ENCODE peak calls at places on chromosomes 16 and 17, in four cellular contexts. H, D, O and T are unnamed samples.

GRCh38 chr17:21164226-21165019 is 37.7 kb downstream of the DHRS7B start:
- DNase-seq in O (no peak), D (no peak), H (no peak), T (no peak)

GRCh38 chr17:80045703-80046102 is 9.3 kb downstream of the CCDC40 start:
- DNase-seq in O (peak; percentile 71), D (no peak), H (no peak), T (no peak)

GRCh38 chr16:75092777-75093176 is 23.8 kb downstream of the LDHD start:
- DNase-seq in D (peak; percentile 66), H (no peak), O (peak; percentile 48), T (no peak)

GRCh38 chr16:81956213-81956948 is 54.9 kb downstream of the SDR42E1 start:
- DNase-seq in O (no peak), D (no peak), H (no peak), T (no peak)

GRCh38 chr17:81898029-81898866 is 3.8 kb upstream of the NPB start:
- DNase-seq in D (no peak), O (no peak), H (no peak), T (no peak)

GRCh38 chr16:86664518-86665318 is 86.4 kb downstream of the FOXL1 start:
- DNase-seq in D (peak; percentile 49), O (peak; percentile 22), H (no peak), T (no peak)

GRCh38 chr16:72925631-72925979 is 122.3 kb downstream of the ZFHX3 start:
- DNase-seq in D (no peak), O (no peak), H (no peak), T (no peak)

GRCh38 chr17:28763804-28764266 is 20.0 kb downstream of the TRAF4 start:
- DNase-seq in H (peak; percentile 69), D (peak; percentile 85), O (peak; percentile 86), T (peak; percentile 70)

GRCh38 chr17:7363311-7363710 is 8.4 kb downstream of the TMEM95 start:
- DNase-seq in O (no peak), H (no peak), D (no peak), T (no peak)

GRCh38 chr17:73013816-73014663 is 78.4 kb downstream of the SLC39A11 start:
- DNase-seq in H (no peak), D (no peak), O (no peak), T (no peak)

GRCh38 chr17:29084476-29085148 is 41.7 kb downstream of the PIPOX start:
- DNase-seq in H (no peak), D (peak; percentile 40), O (peak; percentile 61), T (no peak)

GRCh38 chr17:77548967-77549366 is 408.2 kb downstream of the SEC14L1 start:
- DNase-seq in O (no peak), H (no peak), D (no peak), T (no peak)

GRCh38 chr17:80789356-80789902 is 202.2 kb upstream of the CHMP6 start:
- DNase-seq in D (no peak), H (no peak), O (peak; percentile 39), T (peak; percentile 56)

GRCh38 chr17:77422104-77422782 is 281.5 kb downstream of the SEC14L1 start:
- DNase-seq in D (no peak), O (no peak), H (no peak), T (no peak)

GRCh38 chr17:69540356-69540755 is 125.9 kb downstream of the MAP2K6 start:
- DNase-seq in O (no peak), D (no peak), H (no peak), T (no peak)

DNA sequence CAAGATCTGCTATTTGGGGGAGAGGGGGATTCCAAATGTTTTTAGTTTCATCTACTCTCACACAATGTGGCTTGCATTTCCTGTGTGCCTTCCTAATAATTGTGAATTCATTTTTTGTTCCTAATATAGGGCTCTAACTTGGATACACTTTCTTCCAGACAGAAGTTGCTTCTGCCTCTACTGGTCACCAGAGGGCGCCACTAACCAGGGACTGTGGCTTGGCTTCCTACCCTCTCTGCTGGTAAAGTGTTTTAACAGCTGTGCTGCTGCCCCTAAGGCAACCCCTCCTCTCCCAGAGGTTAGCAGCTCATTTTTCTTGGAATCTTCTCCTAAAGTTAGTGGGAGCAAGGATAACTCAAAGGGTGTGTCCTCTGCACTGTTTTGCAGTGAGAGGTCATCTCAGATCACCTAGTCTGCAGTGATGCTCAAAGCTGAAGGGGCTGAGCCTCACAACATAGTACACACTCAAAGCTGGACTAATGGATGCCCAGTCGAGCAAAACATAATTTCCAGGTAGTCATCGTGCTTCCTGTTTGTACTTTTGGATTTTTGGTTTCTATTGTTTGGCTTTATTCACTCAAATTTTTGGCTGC is 5.0 kb upstream of the PRSS54 start:
- DNase-seq in H (peak; percentile 30), O (peak; percentile 7), D (peak; percentile 32), T (no peak)
- TF ChIP-seq CTCF in H (peak; percentile 78), O (peak; percentile 15), D (no peak), T (peak; percentile 19)

GRCh38 chr17:325270-325976 is 27.2 kb downstream of the RPH3AL start:
- DNase-seq in D (no peak), H (no peak), O (no peak), T (no peak)
- TF ChIP-seq CTCF in D (no peak), H (no peak), O (no peak), T (no peak)

DNA sequence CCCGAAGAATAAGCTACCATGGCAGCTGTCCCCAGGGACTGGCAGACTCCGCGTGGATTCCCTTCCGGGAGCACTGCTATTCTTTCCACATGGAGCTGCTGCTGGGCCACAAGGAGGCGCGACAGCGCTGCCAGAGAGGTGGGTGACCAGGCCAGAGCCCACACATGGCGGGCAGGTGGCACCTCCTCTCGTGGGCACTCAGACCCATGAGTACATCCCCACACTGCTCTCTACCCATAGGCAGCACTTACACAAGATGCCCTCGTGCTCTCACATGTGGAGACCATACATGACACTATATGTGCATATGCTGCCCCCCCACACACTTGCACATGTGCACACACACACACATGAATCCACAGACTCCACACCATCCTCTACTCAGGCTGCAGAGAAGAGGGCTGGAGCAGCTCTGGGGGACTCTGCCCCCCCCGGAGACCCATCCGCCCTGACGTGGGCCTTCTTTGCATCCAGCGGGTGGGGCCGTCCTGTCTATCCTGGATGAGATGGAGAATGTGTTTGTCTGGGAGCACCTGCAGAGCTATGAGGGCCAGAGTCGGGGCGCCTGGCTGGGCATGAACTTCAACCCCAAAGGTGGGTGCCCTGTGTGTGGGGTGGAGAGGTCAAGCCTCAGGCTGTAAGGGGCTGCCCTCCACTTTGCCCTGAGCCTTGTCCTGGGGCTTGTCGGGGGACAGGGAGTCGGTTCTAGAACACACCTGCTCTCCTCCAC is 62.9 kb downstream of the MRC2 start:
- DNase-seq in D (no peak), H (peak; percentile 21), O (no peak), T (no peak)
- TF ChIP-seq CTCF in D (no peak), H (no peak), O (no peak), T (no peak)

DNA sequence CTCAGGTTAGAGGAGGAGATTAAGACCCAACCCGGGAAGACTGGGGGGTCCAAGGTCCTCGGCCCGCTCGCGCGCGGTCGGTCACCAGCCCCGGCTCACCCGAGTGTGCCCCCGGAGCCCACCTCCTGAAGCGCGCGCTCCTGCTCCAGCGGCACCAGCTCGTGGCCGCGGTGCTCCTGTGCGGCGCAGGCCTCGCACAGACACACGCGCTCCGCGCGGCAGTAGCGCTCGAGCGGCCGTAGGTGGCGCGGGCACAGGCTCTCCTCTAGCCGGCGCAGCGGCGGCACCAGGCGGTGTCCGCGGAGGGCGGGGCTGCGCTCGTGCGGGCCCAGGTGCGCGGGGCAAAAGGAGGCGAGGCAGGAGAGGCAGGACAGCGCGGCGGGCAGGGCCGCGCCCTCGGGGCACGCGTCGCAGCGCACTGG is 618 bp downstream of the TRIM47 start:
- DNase-seq in H (peak; percentile 84), D (peak; percentile 86), O (peak; percentile 82), T (peak; percentile 77)
- TF ChIP-seq CTCF in H (peak; percentile 73), D (peak; percentile 32), O (peak; percentile 44), T (peak; percentile 54)

GRCh38 chr17:48023408-48024148 is 14.0 kb downstream of the COPZ2 start:
- DNase-seq in D (peak; percentile 92), O (peak; percentile 92), H (peak; percentile 78), T (no peak)

GRCh38 chr17:48025040-48025903 is 12.3 kb downstream of the COPZ2 start:
- DNase-seq in D (peak; percentile 98), O (peak; percentile 98), H (peak; percentile 98), T (peak; percentile 97)

GRCh38 chr17:48022906-48023305 is 14.7 kb downstream of the COPZ2 start:
- DNase-seq in H (no peak), O (no peak), D (no peak), T (no peak)

GRCh38 chr17:48025904-48026502 is 11.6 kb downstream of the COPZ2 start:
- DNase-seq in D (no peak), H (no peak), O (no peak), T (no peak)

GRCh38 chr17:48024149-48025039 is 13.2 kb downstream of the COPZ2 start:
- DNase-seq in H (peak; percentile 25), D (peak; percentile 57), O (peak; percentile 39), T (peak; percentile 45)
- TF ChIP-seq CTCF in H (no peak), D (no peak), O (no peak), T (no peak)

GRCh38 chr16:78005881-78006280 is 16.5 kb upstream of the CLEC3A start:
- DNase-seq in H (peak; percentile 49), D (no peak), O (no peak), T (peak; percentile 31)
- TF ChIP-seq CTCF in H (peak; percentile 68), D (no peak), O (no peak), T (no peak)

DNA sequence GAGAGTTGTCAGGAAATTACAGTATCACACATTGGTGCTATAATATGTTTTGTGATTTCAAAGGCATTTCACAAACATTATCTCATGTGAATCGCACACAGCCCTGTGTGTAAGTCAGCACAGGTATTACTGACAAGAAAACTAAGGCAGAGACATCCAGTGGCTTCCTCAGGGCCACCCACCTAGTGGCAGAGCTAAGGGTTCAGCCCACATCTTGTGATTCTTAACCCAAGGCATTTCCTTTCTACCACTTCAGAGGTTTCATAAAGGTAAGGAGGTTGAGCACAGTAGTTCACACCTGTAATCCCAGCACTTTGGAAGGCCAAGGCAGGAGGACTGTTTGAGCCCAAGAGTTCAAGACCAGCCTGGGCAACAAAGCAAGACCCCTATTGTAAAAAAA is 58.2 kb downstream of the STX8 start:
- DNase-seq in D (no peak), H (no peak), O (no peak), T (no peak)
- TF ChIP-seq CTCF in D (no peak), H (no peak), O (no peak), T (no peak)